ENCODE peak calls at places on chromosomes 5 and 9, in eight cellular contexts. T, A, L, E, S, O, H and B are unnamed samples.

GRCh38 chr9:124779368-124780059 is 2.6 kb downstream of the OLFML2A start:
- DNase-seq in O (peak), S (no peak), H (no peak), L (peak), E (peak), A (no peak), T (no peak), B (no peak)

GRCh38 chr5:136147632-136148031 is 15.0 kb downstream of the SMAD5 start:
- DNase-seq in A (no peak), S (no peak), O (no peak), H (no peak), E (no peak), T (no peak), L (no peak), B (no peak)

GRCh38 chr9:101671567-101671966 is 66.9 kb downstream of the GRIN3A start:
- DNase-seq in E (no peak), O (no peak), L (no peak), A (no peak), H (no peak), S (no peak), T (no peak), B (no peak)

GRCh38 chr5:170333161-170333909 is 35.8 kb upstream of the LCP2 start:
- DNase-seq in L (no peak), H (peak), O (no peak), S (no peak), A (peak), T (no peak), E (no peak), B (no peak)

GRCh38 chr9:112784020-112784788 is 33.6 kb downstream of the SNX30 start:
- DNase-seq in S (no peak), L (no peak), H (no peak), O (peak), T (no peak), A (no peak), E (no peak), B (no peak)

GRCh38 chr9:13410566-13411031 is 131.1 kb upstream of the MPDZ start:
- DNase-seq in A (no peak), L (no peak), S (no peak), O (peak), H (no peak), E (no peak), T (no peak), B (no peak)

GRCh38 chr5:172541764-172542120 is 87.4 kb upstream of the SH3PXD2B start:
- DNase-seq in H (no peak), E (no peak), T (no peak), L (no peak), S (no peak), A (no peak), O (no peak), B (peak)

GRCh38 chr5:73222173-73222572 is 49.2 kb downstream of the TMEM174 start:
- DNase-seq in H (no peak), A (no peak), O (no peak), S (no peak), E (no peak), T (no peak), L (no peak), B (no peak)

GRCh38 chr5:16952968-16953671 is 17.0 kb upstream of the MYO10 start:
- DNase-seq in A (no peak), O (no peak), H (no peak), S (no peak), T (no peak), E (no peak), L (no peak), B (no peak)

GRCh38 chr5:6636293-6636692 is 3.1 kb downstream of the SRD5A1 start:
- DNase-seq in H (no peak), A (no peak), S (no peak), O (no peak), T (no peak), L (no peak), E (no peak), B (no peak)

GRCh38 chr5:40569549-40570270 is 110.0 kb upstream of the PTGER4 start:
- DNase-seq in E (no peak), O (peak), S (no peak), L (no peak), T (no peak), H (no peak), A (no peak), B (no peak)

GRCh38 chr5:36573441-36573840 is 33.0 kb upstream of the SLC1A3 start:
- DNase-seq in A (no peak), O (peak), H (no peak), T (no peak), E (no peak), S (no peak), L (peak), B (no peak)

GRCh38 chr5:59540366-59540765 is 353.2 kb downstream of the PDE4D start:
- DNase-seq in L (no peak), E (no peak), A (no peak), H (no peak), O (no peak), T (no peak), S (no peak), B (no peak)

GRCh38 chr5:6714221-6715041 is 1.2 kb downstream of the TENT4A start:
- DNase-seq in L (no peak), H (peak), A (no peak), O (no peak), S (no peak), E (no peak), T (no peak), B (no peak)

GRCh38 chr9:91407580-91408275 is 15.9 kb downstream of the NFIL3 start:
- DNase-seq in E (no peak), H (no peak), O (no peak), L (no peak), T (no peak), A (no peak), S (no peak), B (no peak)

GRCh38 chr5:134464988-134465855 is 53.5 kb upstream of the CDKN2AIPNL start:
- DNase-seq in O (no peak), A (no peak), E (no peak), T (no peak), L (no peak), S (no peak), H (no peak), B (no peak)

GRCh38 chr9:130942679-130943078 is 3.6 kb upstream of the FIBCD1 start:
- DNase-seq in T (no peak), S (no peak), L (no peak), O (no peak), H (no peak), E (no peak), A (no peak), B (no peak)

GRCh38 chr5:50958852-50959457 is 292.5 kb downstream of the PARP8 start:
- DNase-seq in S (no peak), O (peak), H (no peak), T (peak), L (no peak), E (no peak), A (no peak), B (no peak)

GRCh38 chr9:34507966-34508365 is 14.8 kb downstream of the ENHO start:
- DNase-seq in S (no peak), E (no peak), L (no peak), O (no peak), A (no peak), T (no peak), H (no peak), B (no peak)

GRCh38 chr9:122206118-122207046 is 22.4 kb downstream of the LHX6 start:
- DNase-seq in L (peak), E (peak), A (no peak), O (peak), H (no peak), T (no peak), S (no peak), B (no peak)

GRCh38 chr5:22835630-22836029 is 17.5 kb downstream of the CDH12 start:
- DNase-seq in E (no peak), A (no peak), L (no peak), H (no peak), S (no peak), T (no peak), O (no peak), B (no peak)

GRCh38 chr5:132024789-132025402 is 13.4 kb upstream of the ACSL6 start:
- DNase-seq in A (no peak), S (no peak), L (no peak), T (no peak), E (no peak), O (peak), H (no peak), B (no peak)

GRCh38 chr5:112626715-112627114 is 111.0 kb upstream of the APC start:
- DNase-seq in L (no peak), S (no peak), A (no peak), H (no peak), E (no peak), O (no peak), T (no peak), B (no peak)

GRCh38 chr9:88605500-88606172 is 70.7 kb downstream of the NXNL2 start:
- DNase-seq in H (no peak), T (no peak), A (no peak), E (no peak), L (peak), S (no peak), O (peak), B (no peak)

GRCh38 chr5:83450183-83450839 is 21.2 kb upstream of the VCAN start:
- DNase-seq in T (no peak), S (no peak), L (no peak), A (no peak), O (peak), E (no peak), H (no peak), B (no peak)

GRCh38 chr9:1913931-1914330 is 101.2 kb upstream of the SMARCA2 start:
- DNase-seq in O (no peak), A (no peak), S (no peak), L (no peak), H (no peak), T (no peak), E (no peak), B (no peak)

GRCh38 chr5:16666140-16666860 is 49.5 kb upstream of the RETREG1 start:
- DNase-seq in E (no peak), H (no peak), S (no peak), T (peak), O (no peak), L (no peak), A (no peak), B (no peak)

GRCh38 chr9:98698856-98699255 is 9.9 kb downstream of the GABBR2 start:
- DNase-seq in L (no peak), T (no peak), H (no peak), O (no peak), S (no peak), E (no peak), A (no peak), B (no peak)

GRCh38 chr9:1718836-1719235 is 296.3 kb upstream of the SMARCA2 start:
- DNase-seq in L (no peak), A (no peak), O (no peak), T (no peak), E (no peak), S (no peak), H (no peak), B (no peak)

GRCh38 chr9:121312169-121312568 is 44.2 kb downstream of the GSN start:
- DNase-seq in S (no peak), E (no peak), A (no peak), T (no peak), H (no peak), O (no peak), L (no peak), B (peak)

GRCh38 chr9:136363606-136364368 is at the start of gene DNLZ:
- DNase-seq in A (peak), T (peak), L (no peak), H (peak), O (peak), S (peak), E (peak), B (peak)

GRCh38 chr9:93143830-93144530 is 9.9 kb upstream of the NINJ1 start:
- DNase-seq in T (no peak), H (peak), L (no peak), A (no peak), E (no peak), S (no peak), O (no peak), B (no peak)

GRCh38 chr9:24602687-24603352 is 57.1 kb upstream of the IZUMO3 start:
- DNase-seq in E (no peak), T (no peak), L (no peak), O (peak), A (no peak), H (no peak), S (no peak), B (no peak)

GRCh38 chr9:73807956-73808355 is 656.3 kb downstream of the ANXA1 start:
- DNase-seq in H (no peak), E (no peak), A (no peak), S (no peak), O (peak), L (no peak), T (no peak), B (no peak)

GRCh38 chr9:134482226-134482625 is 156.0 kb downstream of the RXRA start:
- DNase-seq in E (no peak), T (no peak), O (no peak), A (no peak), L (no peak), S (no peak), H (no peak), B (no peak)

GRCh38 chr5:37071487-37071886 is 177.7 kb downstream of the CPLANE1 start:
- DNase-seq in O (no peak), S (no peak), E (no peak), L (no peak), T (no peak), H (no peak), A (no peak), B (no peak)

GRCh38 chr5:154103223-154103622 is 64.5 kb downstream of the MFAP3 start:
- DNase-seq in A (no peak), H (no peak), O (no peak), E (no peak), S (no peak), T (no peak), L (no peak), B (no peak)